ENCODE peak calls at places on chromosome 12, in four cellular contexts. T is A549, B is endothelial cell of umbilical vein, Y is HepG2. N is an unnamed sample.

GRCh38 chr12:15788266-15789214 is 648 bp downstream of the EPS8 start:
- DNase-seq in T (peak), B (peak), Y (peak), N (peak)

GRCh38 chr12:14275886-14276285 is 89.6 kb upstream of the ATF7IP start:
- DNase-seq in T (no peak), B (no peak), Y (no peak), N (peak)

GRCh38 chr12:4849024-4849594 is 60.6 kb upstream of the KCNA1 start:
- DNase-seq in T (peak), B (peak), Y (peak), N (peak)

GRCh38 chr12:9604288-9604687 is 3.4 kb downstream of the KLRB1 start:
- DNase-seq in T (no peak), B (no peak), Y (no peak), N (no peak)

GRCh38 chr12:3544296-3544965 is 53.4 kb downstream of the PRMT8 start:
- DNase-seq in T (no peak), B (no peak), Y (peak), N (no peak)

GRCh38 chr12:102806110-102806509 is 110.9 kb downstream of the PAH start:
- DNase-seq in T (no peak), B (no peak), Y (no peak), N (no peak)

GRCh38 chr12:7151532-7151931 is 21.4 kb downstream of the CLSTN3 start:
- DNase-seq in T (no peak), B (no peak), Y (no peak), N (no peak)

GRCh38 chr12:28130625-28131598 is 59.3 kb upstream of the CCDC91 start:
- DNase-seq in T (peak), B (peak), Y (peak), N (peak)

GRCh38 chr12:120102189-120103043 is 14.1 kb downstream of the RAB35 start:
- DNase-seq in T (no peak), B (no peak), Y (no peak), N (no peak)

GRCh38 chr12:569803-570236 is 93.4 kb downstream of the NINJ2 start:
- DNase-seq in T (peak), B (peak), Y (peak), N (peak)

GRCh38 chr12:70154087-70154486 is 89.1 kb upstream of the CNOT2 start:
- DNase-seq in T (no peak), B (no peak), Y (no peak), N (no peak)

GRCh38 chr12:84946753-84947152 is 34.2 kb upstream of the SLC6A15 start:
- DNase-seq in T (no peak), B (no peak), Y (no peak), N (no peak)

GRCh38 chr12:80690513-80690912 is 16.9 kb upstream of the MYF6 start:
- DNase-seq in T (no peak), B (peak), Y (no peak), N (no peak)

DNA sequence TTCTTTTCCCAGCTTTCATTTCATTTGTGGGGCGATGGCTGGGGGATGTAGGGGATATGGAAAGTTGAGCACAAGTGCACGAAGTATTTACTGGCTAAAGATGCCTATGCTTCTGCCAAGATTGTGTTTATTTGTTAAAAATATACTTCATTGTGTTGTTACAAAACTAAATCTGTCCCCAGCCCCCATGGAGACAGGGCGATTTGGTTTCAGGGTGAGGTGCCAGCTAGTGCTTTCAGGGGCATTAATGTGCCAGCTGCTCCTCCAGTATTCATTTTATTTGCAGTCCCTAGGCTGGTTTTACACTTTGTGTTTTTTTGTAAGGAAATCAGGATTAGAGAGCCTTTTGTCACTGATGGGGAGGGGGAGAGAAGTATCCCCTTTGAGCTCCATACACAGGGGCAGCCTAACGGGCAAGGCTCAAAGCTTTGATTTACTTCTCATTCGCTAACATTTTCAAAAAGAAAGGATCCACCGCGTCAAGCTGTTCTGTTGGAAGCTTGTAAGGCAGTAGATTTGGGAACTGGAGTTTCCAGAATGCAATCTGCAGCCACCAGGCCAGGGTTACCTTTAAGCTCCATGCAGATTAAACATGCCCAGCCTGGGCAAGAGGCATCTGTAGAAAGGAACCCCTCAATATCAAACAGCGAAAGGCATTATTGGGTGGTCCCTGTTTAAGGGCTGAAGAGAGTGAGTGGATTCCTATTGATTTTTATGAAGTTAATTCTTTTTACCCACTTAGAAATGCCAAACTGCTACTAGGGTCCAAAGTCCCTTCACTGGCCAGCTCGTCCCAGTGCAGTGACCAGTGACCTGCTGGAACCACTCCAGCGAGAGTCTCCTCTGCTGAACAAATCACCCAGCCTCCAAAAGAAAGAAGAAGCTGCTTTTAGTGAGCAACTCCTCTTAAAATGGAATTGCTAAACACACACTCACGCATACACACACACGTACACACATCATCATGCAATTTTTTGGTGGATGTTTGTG is 198.5 kb upstream of the PLEKHG7 start:
- DNase-seq in T (no peak), B (no peak), Y (peak), N (no peak)
- TF ChIP-seq MAX in T (no peak), B (no peak), Y (no peak), N (no peak)

GRCh38 chr12:108699955-108700563 is 31.3 kb downstream of the CORO1C start:
- DNase-seq in T (no peak), B (peak), Y (no peak), N (no peak)
- TF ChIP-seq POLR2A in T (no peak), B (no peak), Y (no peak), N (no peak)

DNA sequence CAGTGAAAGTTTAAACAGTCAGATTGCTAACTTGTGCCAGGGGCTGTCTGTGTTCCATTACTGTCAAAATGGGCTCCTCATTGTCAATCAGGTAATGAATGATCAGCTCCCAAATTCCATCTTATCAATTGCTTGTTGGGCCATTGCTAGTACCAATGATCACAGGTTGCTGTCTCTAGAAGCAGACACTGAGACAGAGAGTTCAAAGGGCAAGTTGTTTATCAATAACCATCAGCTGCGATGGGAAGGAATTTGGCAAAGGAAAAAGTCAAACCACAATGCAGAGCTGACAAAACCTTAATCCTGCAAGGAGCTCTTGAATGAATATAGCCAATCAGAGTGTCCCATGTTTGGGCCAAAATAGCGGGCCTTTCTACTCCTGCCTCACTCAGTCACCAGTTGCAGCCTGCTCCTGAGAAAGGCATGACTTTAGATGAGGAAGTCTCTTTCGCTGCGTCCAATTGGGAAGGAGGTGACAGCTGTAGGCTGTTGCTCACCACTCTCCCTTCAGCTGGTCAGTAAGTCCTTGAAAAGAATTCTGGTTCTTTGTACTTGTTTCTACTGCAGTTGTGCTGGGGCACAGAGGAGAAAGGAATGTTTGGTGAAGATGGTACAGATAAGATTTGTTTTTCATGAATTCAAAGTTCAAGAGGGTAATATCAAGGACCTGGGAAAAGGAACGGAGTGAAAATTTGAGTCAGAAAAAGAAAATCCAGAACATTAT is 179.2 kb upstream of the PDE3A start:
- DNase-seq in T (no peak), B (peak), Y (peak), N (no peak)
- TF ChIP-seq MYC in T (no peak), B (no peak), Y (no peak), N (no peak)

GRCh38 chr12:2049604-2050540 is 2.9 kb upstream of the CACNA1C start:
- DNase-seq in T (no peak), B (no peak), Y (peak), N (peak)

GRCh38 chr12:2051700-2052625 is 824 bp upstream of the CACNA1C start:
- DNase-seq in T (no peak), B (no peak), Y (no peak), N (no peak)

GRCh38 chr12:2053675-2054070 is 886 bp downstream of the CACNA1C start:
- DNase-seq in T (no peak), B (no peak), Y (no peak), N (no peak)

GRCh38 chr12:2054091-2055018 is 1.6 kb downstream of the CACNA1C start:
- DNase-seq in T (no peak), B (no peak), Y (no peak), N (no peak)

DNA sequence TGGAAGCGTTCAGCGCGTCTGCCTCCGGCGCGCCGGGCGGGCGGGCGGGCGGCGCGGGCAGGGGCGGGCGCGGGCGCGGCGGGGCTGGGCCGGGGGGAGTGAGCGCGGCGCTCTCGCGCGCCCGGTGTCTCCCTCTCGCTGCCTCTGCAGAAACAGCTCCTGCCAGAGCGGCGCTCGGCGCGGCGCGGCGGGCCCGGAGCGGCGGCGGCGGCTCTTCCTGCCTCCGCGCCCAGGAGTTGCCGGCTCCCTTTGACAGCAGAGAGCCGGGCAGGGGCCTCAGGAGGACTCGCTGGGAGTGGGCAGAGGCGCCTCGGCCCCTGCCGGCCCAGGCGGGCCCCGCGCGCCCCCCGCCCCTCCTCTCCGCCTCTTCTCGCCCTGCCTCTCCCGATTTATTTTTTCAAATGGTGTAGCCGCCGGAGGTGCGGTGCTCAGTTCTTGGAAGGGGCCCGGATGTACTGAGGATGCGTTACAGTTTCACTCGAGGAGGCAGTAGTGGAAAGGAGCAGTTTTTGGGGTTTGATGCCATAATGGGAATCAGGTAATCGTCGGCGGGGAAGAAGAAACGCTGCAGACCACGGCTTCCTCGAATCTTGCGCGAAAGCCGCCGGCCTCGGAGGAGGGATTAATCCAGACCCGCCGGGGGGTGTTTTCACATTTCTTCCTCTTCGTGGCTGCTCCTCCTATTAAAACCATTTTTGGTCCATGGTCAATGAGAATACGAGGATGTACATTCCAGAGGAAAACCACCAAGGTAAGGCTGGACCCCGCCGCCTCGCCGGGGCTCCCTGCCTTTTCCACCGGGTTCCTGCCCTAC is at the start of gene CACNA1C:
- DNase-seq in T (no peak), B (peak), Y (no peak), N (peak)
- TF ChIP-seq MAX in T (no peak), B (no peak), Y (no peak), N (no peak)

N was measured in NB4.